ENCODE peak calls at places on chromosomes 6 and 20, in five cellular contexts. D is neuronal stem cell, P is IMR-90, Q is H1, H is mesendoderm. F is an unnamed sample.

GRCh38 chr6:27592481-27593199 is 119.7 kb upstream of the ZNF184 start:
- DNase-seq in P (peak; percentile 90), H (peak; percentile 98), Q (peak; percentile 92), D (peak; percentile 72), F (peak; percentile 87)

GRCh38 chr20:47970282-47970903 is 185.1 kb upstream of the SULF2 start:
- DNase-seq in D (no peak), P (no peak), Q (no peak), H (no peak), F (no peak)

GRCh38 chr6:135202821-135203220 is 21.7 kb downstream of the MYB start:
- DNase-seq in Q (no peak), H (no peak), D (no peak), P (no peak), F (no peak)

GRCh38 chr6:128350416-128351254 is 169.8 kb downstream of the PTPRK start:
- DNase-seq in D (no peak), Q (no peak), H (no peak), P (peak; percentile 49), F (peak; percentile 52)

GRCh38 chr6:45021652-45022051 is 306.5 kb upstream of the RUNX2 start:
- DNase-seq in P (peak; percentile 43), Q (no peak), D (no peak), H (no peak), F (peak; percentile 11)

GRCh38 chr6:161349886-161350285 is 76.0 kb upstream of the AGPAT4 start:
- DNase-seq in D (no peak), Q (no peak), H (no peak), P (no peak), F (no peak)

GRCh38 chr6:92541457-92542060 is 877.8 kb downstream of the EPHA7 start:
- DNase-seq in P (no peak), Q (no peak), D (no peak), H (peak; percentile 13), F (peak; percentile 25)

GRCh38 chr6:5930968-5931367 is 75.8 kb downstream of the NRN1 start:
- DNase-seq in Q (no peak), P (no peak), H (no peak), D (no peak), F (no peak)

GRCh38 chr6:105985816-105986632 is 100.1 kb upstream of the PRDM1 start:
- DNase-seq in Q (peak; percentile 64), P (no peak), H (peak; percentile 55), D (peak; percentile 36), F (peak; percentile 79)

GRCh38 chr6:163398796-163399195 is 15.7 kb upstream of the QKI start:
- DNase-seq in P (no peak), D (no peak), Q (peak; percentile 32), H (no peak), F (no peak)

GRCh38 chr6:165135889-165136288 is 173.5 kb downstream of the C6orf118 start:
- DNase-seq in P (no peak), H (no peak), Q (no peak), D (no peak), F (no peak)

GRCh38 chr6:156883497-156884252 is 106.5 kb downstream of the ARID1B start:
- DNase-seq in Q (no peak), P (peak; percentile 35), D (no peak), H (no peak), F (no peak)

GRCh38 chr20:46568570-46569129 is 18.2 kb upstream of the OCSTAMP start:
- DNase-seq in Q (no peak), H (no peak), D (no peak), P (peak; percentile 72), F (peak; percentile 28)

GRCh38 chr20:20482453-20482852 is 114.5 kb downstream of the INSM1 start:
- DNase-seq in P (no peak), H (no peak), Q (no peak), D (no peak), F (no peak)

GRCh38 chr20:37524859-37525708 is 2.6 kb downstream of the BLCAP start:
- DNase-seq in D (no peak), H (no peak), P (peak; percentile 21), Q (no peak), F (no peak)

GRCh38 chr6:97563529-97563928 is 280.5 kb upstream of the MMS22L start:
- DNase-seq in D (no peak), P (no peak), Q (no peak), H (peak; percentile 10), F (no peak)

GRCh38 chr6:38774933-38775707 is 60.0 kb downstream of the DNAH8 start:
- DNase-seq in Q (no peak), H (no peak), D (no peak), P (no peak), F (no peak)

GRCh38 chr20:58149412-58150091 is 78.9 kb downstream of the ANKRD60 start:
- DNase-seq in Q (no peak), D (no peak), P (no peak), H (no peak), F (no peak)

GRCh38 chr20:4161447-4162251 is 146.3 kb upstream of the RNF24 start:
- DNase-seq in D (no peak), H (no peak), P (no peak), Q (no peak), F (peak; percentile 21)

GRCh38 chr6:134249759-134250602 is 67.9 kb downstream of the SGK1 start:
- DNase-seq in P (peak; percentile 75), H (no peak), D (no peak), Q (no peak), F (peak; percentile 43)

GRCh38 chr20:20463933-20464374 is 96.0 kb downstream of the INSM1 start:
- DNase-seq in D (peak; percentile 85), P (no peak), Q (no peak), H (peak; percentile 92), F (peak; percentile 29)

GRCh38 chr20:12058201-12058600 is 140.5 kb downstream of the BTBD3 start:
- DNase-seq in H (no peak), Q (no peak), P (no peak), D (no peak), F (peak; percentile 22)

GRCh38 chr6:10217111-10217510 is 197.8 kb downstream of the TFAP2A start:
- DNase-seq in Q (no peak), P (no peak), H (no peak), D (no peak), F (no peak)

GRCh38 chr20:48732081-48732829 is 95.5 kb downstream of the PREX1 start:
- DNase-seq in H (no peak), P (no peak), Q (no peak), D (no peak), F (no peak)

DNA sequence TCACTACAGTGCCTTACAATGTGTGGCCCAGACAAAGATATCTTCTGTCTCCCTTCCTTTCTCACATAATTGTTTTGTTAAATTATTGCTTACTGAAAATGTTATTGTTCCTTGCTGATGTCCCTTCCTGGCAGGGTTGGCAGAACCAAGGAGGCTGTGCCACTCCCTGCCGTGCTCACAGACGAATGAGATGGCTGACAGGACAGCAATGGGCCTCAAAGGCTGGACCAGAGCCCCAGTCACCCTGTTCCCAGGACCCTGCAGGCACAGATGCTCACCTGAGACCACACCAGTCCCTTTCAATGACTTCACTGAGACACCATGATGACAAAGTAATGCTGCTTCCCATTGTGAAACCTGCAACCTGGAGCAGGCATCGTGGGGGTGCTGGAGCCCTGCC is 375.1 kb downstream of the HACE1 start:
- DNase-seq in D (no peak), H (no peak), P (no peak), Q (no peak), F (no peak)
- H2BK15ac ChIP-seq in D (no peak overlapping the region), H (no peak overlapping the region), P (no peak overlapping the region), Q (no peak overlapping the region), F (no peak overlapping the region)

DNA sequence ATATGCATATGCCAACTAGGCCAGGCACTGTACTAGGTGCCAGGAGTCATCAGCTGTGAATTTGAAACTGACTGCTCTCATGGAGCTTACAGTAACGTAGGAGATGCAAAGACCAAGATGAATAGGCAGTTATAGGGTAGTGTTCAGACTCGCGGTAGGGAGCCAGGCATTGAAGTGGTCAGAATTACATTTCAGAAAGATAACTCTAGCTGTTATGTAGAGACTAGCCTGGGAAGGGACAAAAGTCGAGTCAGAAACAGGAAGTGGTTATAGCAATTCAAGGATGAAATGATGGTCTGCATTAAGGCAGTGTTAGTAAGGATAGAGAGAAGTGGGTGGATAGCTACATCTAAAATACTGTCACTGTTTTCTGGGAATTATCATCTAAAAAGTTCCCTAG is 56.6 kb downstream of the PCMT1 start:
- DNase-seq in H (no peak), Q (no peak), D (no peak), P (peak; percentile 31), F (no peak)
- H3K36me3 ChIP-seq in H (no peaks in the 10 kb centered on the region), Q (peaks cover 9% of the 10 kb centered on the region), D (peaks cover 30% of the 10 kb centered on the region), P (peaks cover 4% of the 10 kb centered on the region), F (peaks cover 11% of the 10 kb centered on the region)

DNA sequence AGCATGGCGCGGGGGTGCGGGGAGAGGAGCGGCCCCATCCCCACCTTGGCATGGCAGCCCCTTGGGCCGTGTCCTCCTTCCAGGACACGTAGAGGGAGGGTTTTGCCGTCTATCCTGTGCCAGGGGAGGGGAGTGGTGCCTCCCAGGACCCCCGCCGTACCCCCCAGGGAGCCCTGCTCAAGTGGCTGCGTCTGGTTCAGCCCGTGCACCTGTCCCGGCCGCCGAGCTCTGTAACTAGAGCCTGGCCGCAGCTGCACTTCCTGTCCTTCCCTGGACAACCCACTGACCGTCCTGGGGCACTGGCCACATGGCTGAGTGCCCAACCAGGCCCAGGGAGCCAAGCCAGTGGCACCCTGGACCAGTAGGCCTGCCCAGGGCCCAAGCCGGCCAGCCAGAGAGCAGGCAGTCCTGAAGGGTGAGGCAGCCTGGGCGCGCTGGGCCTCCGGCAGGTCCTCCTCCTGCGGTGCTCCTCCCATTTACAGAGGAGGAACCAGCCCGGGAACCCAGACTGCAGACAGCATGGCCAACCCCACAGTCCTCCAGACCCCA is 8.9 kb downstream of the LAMA5 start:
- DNase-seq in Q (no peak), D (no peak), H (no peak), P (no peak), F (no peak)
- H2BK15ac ChIP-seq in Q (no peak overlapping the region), D (peak overlapping the region; percentile 89), H (no peak overlapping the region), P (no peak overlapping the region), F (peak overlapping the region; percentile 90)

GRCh38 chr6:32974541-32975308 is 6.3 kb downstream of the BRD2 start:
- DNase-seq in Q (no peak), P (no peak), H (no peak), D (no peak), F (peak; percentile 12)

GRCh38 chr6:32973934-32974333 is 5.5 kb downstream of the BRD2 start:
- DNase-seq in P (peak; percentile 66), Q (no peak), H (no peak), D (no peak), F (peak; percentile 66)

GRCh38 chr6:32976334-32977069 is 8.1 kb downstream of the BRD2 start:
- DNase-seq in D (no peak), Q (no peak), H (no peak), P (no peak), F (no peak)

GRCh38 chr6:32977272-32977952 is 9.0 kb downstream of the BRD2 start:
- DNase-seq in D (no peak), Q (no peak), P (no peak), H (no peak), F (no peak)

GRCh38 chr6:32975886-32976285 is 7.5 kb downstream of the BRD2 start:
- DNase-seq in D (no peak), P (no peak), Q (no peak), H (no peak), F (no peak)
- H3K36me3 ChIP-seq in D (peaks cover 92% of the 10 kb centered on the region), P (peaks cover 68% of the 10 kb centered on the region), Q (peaks cover 89% of the 10 kb centered on the region), H (peaks cover 62% of the 10 kb centered on the region), F (peaks cover 60% of the 10 kb centered on the region)

F was measured in mesenchymal stem cell.